ENCODE peak calls at places on chromosomes 7 and 10, in nine cellular contexts. Q, U, A, I, G, N, H, V and O are unnamed samples. For H3K4me1 and H3K9me3, the result is how much of the 10 kb centered on the place peaks cover.

GRCh38 chr7:102024769-102025391 is 207.5 kb downstream of the CUX1 start:
- ATAC-seq in Q (peak), U (no peak), A (peak), I (peak), G (no peak), N (no peak), H (peak), V (no peak), O (no peak)

GRCh38 chr7:85474234-85474633 is 287.4 kb upstream of the SEMA3D start:
- ATAC-seq in Q (no peak), U (no peak), A (no peak), I (no peak), G (no peak), N (no peak), H (no peak), V (no peak), O (no peak)

GRCh38 chr10:49631975-49632374 is 18.1 kb downstream of the CHAT start:
- ATAC-seq in Q (no peak), U (peak), A (no peak), I (no peak), G (no peak), N (no peak), H (no peak), V (no peak), O (no peak)

GRCh38 chr7:27501001-27501400 is 161.7 kb downstream of the HIBADH start:
- ATAC-seq in Q (no peak), U (peak), A (no peak), I (no peak), G (no peak), N (peak), H (no peak), V (no peak), O (no peak)

GRCh38 chr7:18521945-18522566 is 26.5 kb downstream of the HDAC9 start:
- ATAC-seq in Q (no peak), U (no peak), A (no peak), I (no peak), G (no peak), N (no peak), H (no peak), V (no peak), O (no peak)

GRCh38 chr7:150332852-150333635 is 8.4 kb downstream of the RARRES2 start:
- ATAC-seq in Q (no peak), U (no peak), A (no peak), I (no peak), G (no peak), N (no peak), H (no peak), V (no peak), O (no peak)

GRCh38 chr7:139080905-139081304 is 28.6 kb downstream of the ZC3HAV1 start:
- ATAC-seq in Q (no peak), U (no peak), A (peak), I (peak), G (peak), N (no peak), H (no peak), V (no peak), O (no peak)

GRCh38 chr7:16603633-16604032 is 41.9 kb downstream of the ANKMY2 start:
- ATAC-seq in Q (no peak), U (no peak), A (no peak), I (no peak), G (no peak), N (no peak), H (no peak), V (peak), O (no peak)

GRCh38 chr7:38637957-38638356 is 6.8 kb upstream of the AMPH start:
- ATAC-seq in Q (no peak), U (no peak), A (no peak), I (no peak), G (no peak), N (no peak), H (no peak), V (no peak), O (no peak)

GRCh38 chr7:151822541-151823181 is 54.3 kb downstream of the PRKAG2 start:
- ATAC-seq in Q (no peak), U (no peak), A (peak), I (no peak), G (no peak), N (no peak), H (peak), V (no peak), O (peak)

GRCh38 chr10:5461914-5462840 is 37.2 kb downstream of the CALML5 start:
- ATAC-seq in Q (no peak), U (no peak), A (no peak), I (no peak), G (peak), N (no peak), H (no peak), V (no peak), O (no peak)

GRCh38 chr10:124091646-124092269 is 1.6 kb downstream of the CHST15 start:
- ATAC-seq in Q (peak), U (no peak), A (peak), I (peak), G (no peak), N (peak), H (peak), V (no peak), O (peak)

GRCh38 chr10:9297580-9297979 is 1243.1 kb downstream of the GATA3 start:
- ATAC-seq in Q (no peak), U (no peak), A (peak), I (no peak), G (no peak), N (no peak), H (no peak), V (no peak), O (no peak)

GRCh38 chr10:3484306-3485187 is 300.5 kb downstream of the KLF6 start:
- ATAC-seq in Q (no peak), U (no peak), A (no peak), I (peak), G (peak), N (no peak), H (no peak), V (no peak), O (no peak)

GRCh38 chr7:135160098-135160857 is 10.2 kb downstream of the CYREN start:
- ATAC-seq in Q (no peak), U (no peak), A (peak), I (peak), G (peak), N (peak), H (peak), V (peak), O (peak)

GRCh38 chr7:77454802-77455201 is 38.7 kb upstream of the GSAP start:
- ATAC-seq in Q (peak), U (peak), A (peak), I (peak), G (peak), N (no peak), H (no peak), V (no peak), O (no peak)

GRCh38 chr7:142153400-142153799 is 41.9 kb downstream of the MGAM2 start:
- ATAC-seq in Q (peak), U (peak), A (peak), I (no peak), G (no peak), N (peak), H (peak), V (peak), O (no peak)

DNA sequence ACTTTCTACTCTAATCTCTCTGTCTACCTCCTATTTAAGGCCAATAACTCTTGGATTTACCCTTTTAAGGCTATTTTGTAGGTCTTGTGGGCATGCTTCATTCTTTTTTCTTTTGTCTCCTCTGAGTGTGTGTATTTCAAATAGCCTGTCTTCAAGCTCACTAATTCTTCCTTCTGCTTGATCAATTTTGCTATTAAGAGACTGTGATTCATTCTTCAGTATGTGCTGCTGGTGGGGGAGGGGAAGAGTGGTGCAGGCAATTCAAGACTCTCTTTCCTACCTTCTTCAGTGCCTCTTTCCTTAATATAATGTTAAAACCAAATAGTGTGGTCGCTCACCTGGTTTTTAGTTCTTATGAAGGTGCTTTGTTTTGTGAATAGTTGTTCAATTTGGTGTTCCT is 20.0 kb downstream of the ABCB1 start:
- ATAC-seq in Q (no peak), U (no peak), A (no peak), I (no peak), G (no peak), N (no peak), H (no peak), V (no peak), O (no peak)
- H3K4me1 ChIP-seq in Q (under half), U (under half), A (under half), I (under half), G (under half), N (under half), H (under half), V (under half), O (under half)

DNA sequence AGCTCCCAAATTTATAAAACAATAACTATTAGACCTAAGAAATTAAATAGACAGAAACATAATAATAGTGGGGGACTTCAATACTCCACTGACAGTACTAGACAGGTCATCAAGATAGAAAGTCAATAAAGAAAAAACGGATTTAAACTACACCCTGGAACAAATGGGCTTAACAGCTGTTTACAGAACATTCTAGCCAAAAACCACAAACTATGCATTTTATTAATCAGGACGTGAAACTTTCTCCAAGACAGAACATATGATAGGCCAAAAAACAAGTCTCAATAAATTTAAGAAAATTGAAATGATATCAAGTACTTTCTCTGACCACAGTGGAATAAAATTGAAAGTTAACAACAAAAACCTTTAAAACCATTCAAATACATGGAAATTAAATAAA is 46.4 kb downstream of the ZNF680 start:
- ATAC-seq in Q (no peak), U (no peak), A (no peak), I (no peak), G (no peak), N (no peak), H (no peak), V (no peak), O (no peak)
- H3K9me3 ChIP-seq in Q (half or more), U (half or more), A (under half), I (half or more), G (under half), N (under half), H (half or more), V (under half), O (under half)

GRCh38 chr7:2555121-2556052 is at the start of gene BRAT1:
- ATAC-seq in Q (peak), U (peak), A (peak), I (peak), G (peak), N (peak), H (peak), V (peak), O (peak)
- TF ChIP-seq POLR2A in Q (peak), U (peak), A (peak), I (peak), G (peak), N (peak), H (peak), V (peak), O (peak)

GRCh38 chr7:81687062-81687461 is 82.8 kb downstream of the HGF start:
- ATAC-seq in Q (no peak), U (no peak), A (no peak), I (no peak), G (no peak), N (no peak), H (no peak), V (no peak), O (no peak)

GRCh38 chr7:81682873-81683272 is 87.0 kb downstream of the HGF start:
- ATAC-seq in Q (no peak), U (no peak), A (no peak), I (no peak), G (no peak), N (no peak), H (no peak), V (no peak), O (no peak)

GRCh38 chr7:81688622-81689411 is 81.0 kb downstream of the HGF start:
- ATAC-seq in Q (no peak), U (no peak), A (no peak), I (no peak), G (no peak), N (no peak), H (no peak), V (no peak), O (no peak)

GRCh38 chr7:81684513-81685262 is 85.2 kb downstream of the HGF start:
- ATAC-seq in Q (peak), U (peak), A (peak), I (peak), G (peak), N (peak), H (peak), V (peak), O (peak)

DNA sequence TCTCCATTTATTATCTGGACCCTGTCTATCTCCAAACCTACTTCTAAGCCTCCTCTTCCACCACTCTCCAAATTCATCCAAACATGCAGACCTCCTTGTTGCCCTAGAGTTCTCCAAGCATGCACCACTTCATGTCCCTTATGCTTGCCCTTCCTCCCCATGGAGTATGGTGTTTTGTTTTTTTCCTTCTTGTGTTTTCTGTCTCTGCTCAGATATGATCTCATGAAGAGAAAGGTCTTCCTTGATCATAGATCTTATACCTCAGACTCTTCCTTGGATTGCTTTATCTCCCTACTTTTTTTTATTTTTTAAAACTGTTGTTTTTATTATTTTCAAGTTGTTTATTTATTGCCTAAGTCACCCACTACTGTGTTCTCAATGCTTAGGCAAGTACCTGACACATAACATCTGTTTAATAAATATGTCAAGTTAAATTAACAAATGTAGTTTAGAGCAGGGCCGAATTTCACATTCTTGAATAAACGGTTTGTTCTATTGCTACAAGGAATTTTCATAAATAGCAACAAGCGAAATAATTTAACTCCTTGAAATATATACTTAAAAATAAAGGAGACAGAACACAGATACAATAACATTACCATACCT is 84.5 kb downstream of the HGF start:
- ATAC-seq in Q (peak), U (no peak), A (no peak), I (peak), G (peak), N (peak), H (no peak), V (peak), O (peak)
- H3K4me1 ChIP-seq in Q (under half), U (under half), A (under half), I (under half), G (under half), N (under half), H (under half), V (under half), O (under half)

DNA sequence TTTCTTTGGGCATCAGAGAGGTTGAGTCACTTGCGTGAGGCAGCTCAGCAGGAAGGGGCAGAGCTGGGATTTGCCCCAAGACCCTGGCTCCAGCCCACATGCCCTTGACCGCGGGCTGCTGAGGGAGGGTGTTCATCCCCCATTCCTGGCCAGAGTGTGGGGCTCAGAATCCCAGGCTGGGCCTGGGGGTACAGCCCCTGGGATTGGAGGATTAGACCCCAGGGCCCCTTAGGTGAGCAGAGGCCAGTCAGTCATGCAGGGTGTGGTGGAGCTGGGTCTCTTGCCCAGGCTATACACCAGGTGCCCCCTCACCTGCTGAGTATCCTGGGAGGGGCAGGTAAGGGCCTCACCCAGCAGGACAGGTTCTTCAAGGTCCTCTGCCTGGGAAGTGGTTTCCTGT is 68.4 kb upstream of the ZNF716 start:
- ATAC-seq in Q (no peak), U (no peak), A (no peak), I (no peak), G (no peak), N (no peak), H (no peak), V (no peak), O (no peak)
- H3K9me3 ChIP-seq in Q (under half), U (under half), A (under half), I (under half), G (under half), N (under half), H (half or more), V (under half), O (under half)

GRCh38 chr10:102831322-102832071 is 5.7 kb downstream of the CYP17A1 start:
- ATAC-seq in Q (no peak), U (no peak), A (peak), I (no peak), G (no peak), N (no peak), H (peak), V (no peak), O (no peak)
- TF ChIP-seq POLR2A in Q (no peak), U (no peak), A (no peak), I (no peak), G (no peak), N (no peak), H (no peak), V (no peak), O (no peak)

GRCh38 chr10:130138479-130138866 is 2.3 kb downstream of the GLRX3 start:
- ATAC-seq in Q (peak), U (peak), A (peak), I (no peak), G (no peak), N (peak), H (peak), V (no peak), O (no peak)

GRCh38 chr10:130140425-130140824 is 4.2 kb downstream of the GLRX3 start:
- ATAC-seq in Q (no peak), U (no peak), A (no peak), I (no peak), G (no peak), N (no peak), H (no peak), V (no peak), O (no peak)

GRCh38 chr10:130141460-130141859 is 5.3 kb downstream of the GLRX3 start:
- ATAC-seq in Q (no peak), U (no peak), A (no peak), I (no peak), G (no peak), N (no peak), H (no peak), V (no peak), O (no peak)

GRCh38 chr10:130141038-130141437 is 4.8 kb downstream of the GLRX3 start:
- ATAC-seq in Q (no peak), U (no peak), A (no peak), I (no peak), G (no peak), N (no peak), H (no peak), V (no peak), O (no peak)

GRCh38 chr10:130141878-130142277 is 5.7 kb downstream of the GLRX3 start:
- ATAC-seq in Q (no peak), U (no peak), A (no peak), I (no peak), G (no peak), N (no peak), H (no peak), V (no peak), O (no peak)
- H3K4me1 ChIP-seq in Q (under half), U (under half), A (under half), I (under half), G (under half), N (under half), H (under half), V (half or more), O (half or more)

DNA sequence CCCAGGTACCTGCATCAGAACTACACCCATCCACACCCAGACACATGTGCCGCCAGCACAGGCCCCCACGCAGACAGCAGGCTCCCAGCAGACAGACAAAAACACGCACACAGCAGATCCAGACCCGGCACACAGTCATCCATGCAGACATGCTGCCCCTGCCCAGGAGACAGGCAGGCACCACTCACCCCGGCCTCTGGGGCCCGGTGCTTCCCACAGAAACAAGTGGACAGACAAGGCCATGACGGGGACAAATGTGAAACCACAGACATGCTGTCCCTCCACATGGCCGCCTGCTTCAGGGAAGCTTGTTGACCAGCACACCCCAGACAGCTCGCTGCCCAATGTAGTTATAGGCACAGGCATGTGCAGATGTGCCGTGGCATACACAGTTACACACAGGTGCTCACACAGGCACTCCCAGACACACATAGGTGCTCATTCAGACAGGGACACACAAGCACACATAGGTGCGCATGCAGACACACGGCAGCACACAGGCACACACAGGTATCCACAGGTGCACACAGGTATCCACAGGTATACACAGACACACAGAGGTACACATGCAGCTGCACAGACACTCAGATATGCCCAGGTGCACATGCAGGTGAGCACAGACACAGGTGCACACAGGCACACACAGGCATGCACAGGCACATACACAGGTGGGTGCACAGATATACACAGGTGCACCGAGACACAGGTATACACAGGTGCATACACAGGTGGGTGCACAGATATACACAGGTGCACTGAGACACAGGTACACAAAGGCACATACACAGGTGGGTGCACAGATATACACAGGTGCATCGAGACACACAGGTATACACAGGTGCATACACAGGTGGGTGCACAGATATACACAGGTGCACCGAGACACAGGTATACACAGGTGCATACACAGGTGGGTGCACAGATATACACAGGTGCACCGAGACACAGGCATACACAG is 10.5 kb upstream of the SCART1 start:
- ATAC-seq in Q (no peak), U (no peak), A (no peak), I (no peak), G (no peak), N (no peak), H (no peak), V (no peak), O (no peak)
- H3K9me3 ChIP-seq in Q (under half), U (under half), A (under half), I (under half), G (under half), N (under half), H (under half), V (under half), O (under half)

GRCh38 chr7:44805950-44806349 is 9.5 kb downstream of the PPIA start:
- ATAC-seq in Q (peak), U (no peak), A (no peak), I (no peak), G (no peak), N (peak), H (peak), V (no peak), O (no peak)

GRCh38 chr7:44798649-44799275 is 2.3 kb downstream of the PPIA start:
- ATAC-seq in Q (no peak), U (no peak), A (no peak), I (no peak), G (no peak), N (no peak), H (no peak), V (no peak), O (no peak)

GRCh38 chr7:44801890-44802289 is 5.4 kb downstream of the PPIA start:
- ATAC-seq in Q (no peak), U (no peak), A (no peak), I (no peak), G (no peak), N (no peak), H (no peak), V (no peak), O (no peak)

GRCh38 chr7:44799939-44800338 is 3.5 kb downstream of the PPIA start:
- ATAC-seq in Q (no peak), U (no peak), A (no peak), I (no peak), G (no peak), N (no peak), H (no peak), V (no peak), O (no peak)

GRCh38 chr7:44802418-44803025 is 6.0 kb downstream of the PPIA start:
- ATAC-seq in Q (no peak), U (no peak), A (no peak), I (no peak), G (no peak), N (no peak), H (peak), V (no peak), O (no peak)
- TF ChIP-seq POLR2A in Q (no peak), U (no peak), A (no peak), I (no peak), G (no peak), N (no peak), H (peak), V (no peak), O (no peak)

GRCh38 chr10:116892873-116893685 is 43.8 kb downstream of the ENO4 start:
- ATAC-seq in Q (no peak), U (no peak), A (no peak), I (no peak), G (no peak), N (no peak), H (no peak), V (no peak), O (no peak)
- H3K4me1 ChIP-seq in Q (under half), U (under half), A (under half), I (under half), G (under half), N (under half), H (under half), V (under half), O (under half)